ENCODE peak calls at places on chromosomes 12 and 14, in nine cellular contexts. D is pancreas; Q is occipital lobe; X is RPMI7951; W is neuronal stem cell; G is A549; A is MM.1S; R is stimulated activated CD4-positive, alpha-beta T cell treated with anti-CD3 and anti-CD28 coated beads, TNF-alpha, amount 100 ng/mL, for 24 hours; K is NCI-H1092. I is an unnamed sample.
A peak's percentile ranks its signal among the peaks of the same experiment; 100 is the strongest.

GRCh38 chr12:52010152-52010622 is 3.4 kb downstream of the TAMALIN start:
- DNase-seq in D (peak; percentile 47), Q (peak; percentile 79), X (peak; percentile 54), W (peak; percentile 82), G (no peak), A (no peak), R (no peak), K (no peak), I (peak; percentile 90)

GRCh38 chr12:124744659-124745467 is 118.8 kb downstream of the SCARB1 start:
- DNase-seq in D (no peak), Q (no peak), X (no peak), W (no peak), G (peak; percentile 91), A (peak; percentile 14), R (no peak), K (no peak), I (no peak)

GRCh38 chr12:129467289-129467688 is 436.5 kb downstream of the TMEM132D start:
- DNase-seq in D (no peak), Q (no peak), X (no peak), W (no peak), G (no peak), A (no peak), R (no peak), K (no peak), I (no peak)

GRCh38 chr12:4107436-4107878 is 166.1 kb upstream of the CCND2 start:
- DNase-seq in D (no peak), Q (no peak), X (peak; percentile 46), W (no peak), G (peak; percentile 27), A (peak; percentile 94), R (peak; percentile 36), K (no peak), I (peak; percentile 65)

GRCh38 chr14:33805593-33805992 is 145.3 kb downstream of the EGLN3 start:
- DNase-seq in D (no peak), Q (no peak), X (no peak), W (no peak), G (no peak), A (no peak), R (no peak), K (no peak), I (no peak)

GRCh38 chr12:104457746-104458644 is 1.2 kb downstream of the CHST11 start:
- DNase-seq in D (peak; percentile 38), Q (no peak), X (no peak), W (no peak), G (peak; percentile 55), A (peak; percentile 60), R (peak; percentile 27), K (no peak), I (no peak)

GRCh38 chr14:22427771-22428228 is 161.2 kb downstream of the DAD1 start:
- DNase-seq in D (no peak), Q (no peak), X (peak; percentile 59), W (no peak), G (peak; percentile 13), A (no peak), R (no peak), K (no peak), I (peak; percentile 96)

GRCh38 chr12:9367201-9367600 is 159.0 kb upstream of the PZP start:
- DNase-seq in D (no peak), Q (no peak), X (peak; percentile 2), W (no peak), G (no peak), A (no peak), R (no peak), K (no peak), I (no peak)

GRCh38 chr12:100824476-100824875 is 29.9 kb downstream of the ANO4 start:
- DNase-seq in D (no peak), Q (no peak), X (no peak), W (no peak), G (no peak), A (no peak), R (no peak), K (no peak), I (no peak)

GRCh38 chr12:115451785-115452736 is 768.1 kb upstream of the TBX3 start:
- DNase-seq in D (peak; percentile 18), Q (peak; percentile 35), X (no peak), W (peak; percentile 60), G (peak; percentile 18), A (peak; percentile 6), R (no peak), K (peak; percentile 55), I (peak; percentile 21)

GRCh38 chr14:61438497-61438859 is 117.1 kb downstream of the PRKCH start:
- DNase-seq in D (no peak), Q (no peak), X (no peak), W (no peak), G (peak; percentile 45), A (no peak), R (no peak), K (no peak), I (peak; percentile 56)

GRCh38 chr12:22333186-22333745 is 1.2 kb downstream of the ST8SIA1 start:
- DNase-seq in D (no peak), Q (no peak), X (peak; percentile 51), W (no peak), G (no peak), A (no peak), R (no peak), K (no peak), I (peak; percentile 30)

GRCh38 chr12:48366131-48366530 is 15.4 kb upstream of the ZNF641 start:
- DNase-seq in D (no peak), Q (no peak), X (no peak), W (no peak), G (no peak), A (no peak), R (no peak), K (no peak), I (no peak)

GRCh38 chr14:32648434-32648833 is 290.2 kb upstream of the NPAS3 start:
- DNase-seq in D (no peak), Q (no peak), X (no peak), W (no peak), G (no peak), A (no peak), R (no peak), K (no peak), I (peak; percentile 91)

GRCh38 chr12:102342281-102343006 is 137.9 kb downstream of the IGF1 start:
- DNase-seq in D (peak; percentile 50), Q (no peak), X (no peak), W (no peak), G (no peak), A (no peak), R (no peak), K (no peak), I (no peak)

GRCh38 chr12:2494490-2495192 is 300.1 kb upstream of the FKBP4 start:
- DNase-seq in D (no peak), Q (no peak), X (no peak), W (no peak), G (no peak), A (no peak), R (no peak), K (no peak), I (no peak)

GRCh38 chr14:22781606-22782000 is 15.1 kb downstream of the OXA1L start:
- DNase-seq in D (no peak), Q (no peak), X (peak; percentile 72), W (no peak), G (no peak), A (no peak), R (no peak), K (no peak), I (peak; percentile 32)

GRCh38 chr14:34931206-34931605 is 51.6 kb upstream of the SRP54 start:
- DNase-seq in D (no peak), Q (no peak), X (no peak), W (no peak), G (no peak), A (no peak), R (no peak), K (no peak), I (no peak)

GRCh38 chr12:67772276-67773169 is 124.0 kb downstream of the DYRK2 start:
- DNase-seq in D (no peak), Q (peak; percentile 12), X (peak; percentile 65), W (peak; percentile 62), G (no peak), A (no peak), R (no peak), K (no peak), I (peak; percentile 59)

GRCh38 chr12:126772171-126772864 is 1494.7 kb upstream of the TMEM132C start:
- DNase-seq in D (peak; percentile 22), Q (no peak), X (peak; percentile 98), W (no peak), G (peak; percentile 2), A (peak; percentile 94), R (no peak), K (no peak), I (peak; percentile 24)

GRCh38 chr12:91126516-91126915 is 15.2 kb upstream of the LUM start:
- DNase-seq in D (no peak), Q (no peak), X (no peak), W (no peak), G (no peak), A (no peak), R (no peak), K (no peak), I (no peak)

GRCh38 chr12:77003244-77003643 is 62.1 kb downstream of the E2F7 start:
- DNase-seq in D (no peak), Q (no peak), X (no peak), W (no peak), G (no peak), A (no peak), R (no peak), K (no peak), I (no peak)

GRCh38 chr14:76919811-76920571 is 93.8 kb downstream of the LRRC74A start:
- DNase-seq in D (peak; percentile 64), Q (peak; percentile 45), X (peak; percentile 94), W (no peak), G (no peak), A (no peak), R (no peak), K (peak; percentile 85), I (peak; percentile 90)

GRCh38 chr14:68548194-68549056 is 244.4 kb downstream of the ZFP36L1 start:
- DNase-seq in D (peak; percentile 46), Q (peak; percentile 77), X (peak; percentile 98), W (peak; percentile 51), G (peak; percentile 80), A (no peak), R (no peak), K (peak; percentile 46), I (peak; percentile 100)

GRCh38 chr12:22256634-22257033 is 77.9 kb downstream of the ST8SIA1 start:
- DNase-seq in D (no peak), Q (no peak), X (no peak), W (no peak), G (no peak), A (no peak), R (no peak), K (no peak), I (no peak)

GRCh38 chr12:50971946-50972345 is 19.6 kb downstream of the HIGD1C start:
- DNase-seq in D (no peak), Q (no peak), X (no peak), W (no peak), G (no peak), A (no peak), R (no peak), K (no peak), I (peak; percentile 36)

GRCh38 chr14:99191663-99192621 is 80.1 kb downstream of the BCL11B start:
- DNase-seq in D (peak; percentile 60), Q (peak; percentile 46), X (peak; percentile 70), W (no peak), G (no peak), A (peak; percentile 19), R (no peak), K (peak; percentile 53), I (peak; percentile 16)

GRCh38 chr12:115752913-115753726 is 524.4 kb downstream of the MED13L start:
- DNase-seq in D (peak; percentile 16), Q (peak; percentile 12), X (peak; percentile 68), W (peak; percentile 43), G (peak; percentile 58), A (peak; percentile 21), R (no peak), K (peak; percentile 57), I (peak; percentile 84)